ENCODE peak calls at places on chromosomes 12 and 14, in four cellular contexts. P, W, U and A are unnamed samples.

GRCh38 chr12:25324861-25325260 is 74.1 kb upstream of the KRAS start:
- DNase-seq in P (no peak), W (no peak), U (no peak), A (no peak)

GRCh38 chr14:35386673-35387125 is 17.9 kb downstream of the NFKBIA start:
- DNase-seq in P (no peak), W (no peak), U (peak; percentile 54), A (no peak)

GRCh38 chr12:89185181-89185580 is 167.1 kb downstream of the DUSP6 start:
- DNase-seq in P (no peak), W (no peak), U (no peak), A (no peak)

GRCh38 chr12:56591111-56591510 is 39.0 kb downstream of the BAZ2A start:
- DNase-seq in P (no peak), W (no peak), U (peak; percentile 33), A (no peak)

GRCh38 chr12:25419595-25419994 is 133.5 kb downstream of the LMNTD1 start:
- DNase-seq in P (no peak), W (no peak), U (no peak), A (no peak)

GRCh38 chr14:99035712-99036593 is 236.0 kb downstream of the BCL11B start:
- DNase-seq in P (peak; percentile 71), W (peak; percentile 84), U (peak; percentile 95), A (peak; percentile 92)

GRCh38 chr14:93987376-93987775 is 9.7 kb upstream of the CCDC197 start:
- DNase-seq in P (no peak), W (no peak), U (no peak), A (no peak)

GRCh38 chr14:74364271-74364880 is 16.1 kb downstream of the VRTN start:
- DNase-seq in P (no peak), W (no peak), U (no peak), A (no peak)

GRCh38 chr12:41661141-41661540 is 473.0 kb downstream of the PDZRN4 start:
- DNase-seq in P (no peak), W (no peak), U (peak; percentile 52), A (no peak)

GRCh38 chr14:94559638-94560290 is 1.5 kb upstream of the SERPINA4 start:
- DNase-seq in P (no peak), W (no peak), U (no peak), A (no peak)

GRCh38 chr12:49094104-49094948 is at the start of gene DHH:
- DNase-seq in P (peak; percentile 82), W (peak; percentile 80), U (no peak), A (no peak)

GRCh38 chr12:84070311-84070710 is 842.3 kb downstream of the SLC6A15 start:
- DNase-seq in P (no peak), W (no peak), U (no peak), A (no peak)

GRCh38 chr14:60485057-60485599 is 735 bp downstream of the C14orf39 start:
- DNase-seq in P (no peak), W (no peak), U (peak; percentile 22), A (no peak)

GRCh38 chr12:6346235-6346832 is 4.5 kb upstream of the TNFRSF1A start:
- DNase-seq in P (no peak), W (no peak), U (no peak), A (no peak)

GRCh38 chr12:25241171-25242020 is 9.3 kb downstream of the KRAS start:
- DNase-seq in P (no peak), W (no peak), U (peak; percentile 46), A (peak; percentile 74)

GRCh38 chr12:96190403-96191170 is 3.6 kb upstream of the ELK3 start:
- DNase-seq in P (no peak), W (no peak), U (no peak), A (peak; percentile 26)

GRCh38 chr12:112716099-112717093 is 75.2 kb upstream of the RPH3A start:
- DNase-seq in P (peak; percentile 60), W (peak; percentile 71), U (peak; percentile 60), A (peak; percentile 36)

GRCh38 chr14:71250791-71251190 is 343.5 kb downstream of the PCNX1 start:
- DNase-seq in P (no peak), W (no peak), U (no peak), A (no peak)

GRCh38 chr14:74604896-74605295 is 7.1 kb downstream of the LTBP2 start:
- DNase-seq in P (no peak), W (no peak), U (no peak), A (no peak)

GRCh38 chr12:121774968-121775474 is 18.5 kb downstream of the RHOF start:
- DNase-seq in P (no peak), W (no peak), U (peak; percentile 81), A (no peak)
- H2BK5ac ChIP-seq in P (peak overlapping the region; percentile 76), W (no peak overlapping the region), U (no peak overlapping the region), A (no peak overlapping the region)

GRCh38 chr12:2897418-2897817 is 6.7 kb downstream of the TULP3 start:
- DNase-seq in P (no peak), W (no peak), U (no peak), A (no peak)

GRCh38 chr12:2893007-2893406 is 2.3 kb downstream of the TULP3 start:
- DNase-seq in P (no peak), W (no peak), U (peak; percentile 45), A (peak; percentile 19)

GRCh38 chr12:2892246-2892645 is 1.6 kb downstream of the TULP3 start:
- DNase-seq in P (no peak), W (no peak), U (no peak), A (no peak)

GRCh38 chr12:2894961-2895360 is 4.3 kb downstream of the TULP3 start:
- DNase-seq in P (no peak), W (no peak), U (no peak), A (no peak)

GRCh38 chr12:2895511-2895910 is 4.8 kb downstream of the TULP3 start:
- DNase-seq in P (no peak), W (no peak), U (no peak), A (peak; percentile 56)
- H3K79me2 ChIP-seq in P (peaks cover 28% of the 10 kb centered on the region), W (peaks cover 1% of the 10 kb centered on the region), U (peaks cover 2% of the 10 kb centered on the region), A (peaks cover 4% of the 10 kb centered on the region)

DNA sequence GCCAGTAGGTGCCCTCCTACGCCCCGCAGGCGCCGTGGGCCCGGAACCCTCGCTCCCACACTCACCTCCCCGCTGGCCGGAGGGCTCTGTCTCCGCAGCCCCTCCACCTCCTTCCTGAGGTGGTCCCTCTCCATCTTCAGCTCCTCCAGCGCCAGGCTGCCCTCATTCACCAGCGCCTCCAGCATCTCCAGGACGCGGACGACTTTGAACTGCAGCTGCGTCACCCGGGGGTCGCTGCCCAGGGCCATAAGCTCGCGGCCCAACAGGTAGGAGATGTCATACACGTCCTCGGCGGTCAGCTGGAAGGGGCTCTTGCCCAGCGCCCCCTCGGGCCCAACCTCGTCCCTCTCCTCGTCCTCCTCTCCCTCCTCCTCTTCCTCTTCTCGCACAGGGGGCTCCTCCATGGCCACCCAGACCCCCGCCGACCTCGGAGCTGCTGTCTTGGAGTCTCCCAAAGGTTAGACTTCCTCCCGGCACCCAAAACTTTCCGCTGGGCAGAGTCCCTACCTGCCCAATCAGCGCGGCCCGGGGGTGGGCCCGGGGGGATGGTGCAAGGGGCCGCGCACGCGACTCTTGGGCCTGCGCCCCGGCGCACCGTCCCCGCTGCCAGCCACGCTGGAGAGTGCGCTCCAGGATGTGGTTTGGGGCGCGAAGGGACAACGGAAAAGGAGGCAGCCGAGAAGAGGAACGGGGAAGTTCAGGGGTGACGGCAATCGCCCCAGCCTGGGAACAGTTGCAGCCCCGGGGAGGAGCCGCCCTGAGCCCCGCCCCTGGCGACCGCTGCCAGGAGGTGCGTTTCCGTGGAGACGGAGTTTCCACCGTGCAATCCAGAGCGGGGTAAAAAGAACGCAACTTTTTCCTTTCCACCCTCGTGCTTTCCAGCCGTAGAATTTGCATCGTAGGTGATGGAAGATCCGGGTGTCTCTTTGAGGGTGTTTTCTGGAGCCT is at the start of gene RILPL2:
- DNase-seq in P (peak; percentile 89), W (peak; percentile 85), U (peak; percentile 77), A (peak; percentile 87)
- H4K8ac ChIP-seq in P (peak within 1 kb of the TSS; percentile 53), W (no peak within 1 kb of the TSS), U (no peak within 1 kb of the TSS), A (peak within 1 kb of the TSS; percentile 64)

GRCh38 chr14:24159777-24160498 is 1.1 kb upstream of the IRF9 start:
- DNase-seq in P (no peak), W (no peak), U (no peak), A (peak; percentile 62)
- H2BK5ac ChIP-seq in P (no peak overlapping the region), W (no peak overlapping the region), U (no peak overlapping the region), A (no peak overlapping the region)

GRCh38 chr12:11666651-11667050 is 17.2 kb downstream of the ETV6 start:
- DNase-seq in P (no peak), W (peak; percentile 66), U (peak; percentile 28), A (no peak)
- H3K79me2 ChIP-seq in P (peaks cover 57% of the 10 kb centered on the region), W (peaks cover 4% of the 10 kb centered on the region), U (peaks cover 4% of the 10 kb centered on the region), A (peaks cover 3% of the 10 kb centered on the region)

DNA sequence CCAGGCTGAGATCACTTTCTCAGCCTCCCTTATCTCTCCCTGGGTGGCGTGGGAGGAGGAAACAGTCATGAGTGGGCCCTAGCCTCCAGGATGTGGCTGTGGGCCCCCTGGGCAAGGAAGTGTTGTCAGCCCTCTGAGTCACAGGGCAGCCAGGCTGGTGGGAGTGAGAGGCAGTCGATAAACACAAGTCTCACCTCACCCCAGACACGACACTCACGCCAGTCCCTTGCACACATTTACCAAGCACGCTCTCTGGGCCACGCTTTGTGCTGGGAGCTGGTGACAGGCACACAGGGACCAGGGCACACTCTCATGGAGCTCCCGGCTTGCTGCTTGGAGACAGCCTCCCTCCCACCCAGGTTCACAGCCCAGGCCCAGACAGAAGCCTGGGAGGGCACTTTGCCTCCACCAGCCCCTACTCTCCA is 1.9 kb upstream of the KRT79 start:
- DNase-seq in P (no peak), W (peak; percentile 20), U (no peak), A (no peak)
- H4K8ac ChIP-seq in P (no peak overlapping the region), W (no peak overlapping the region), U (no peak overlapping the region), A (no peak overlapping the region)

GRCh38 chr14:103735439-103735814 is 19.8 kb downstream of the ZFYVE21 start:
- DNase-seq in P (no peak), W (no peak), U (no peak), A (no peak)
- H2BK5ac ChIP-seq in P (no peak overlapping the region), W (no peak overlapping the region), U (no peak overlapping the region), A (peak overlapping the region; percentile 6)

DNA sequence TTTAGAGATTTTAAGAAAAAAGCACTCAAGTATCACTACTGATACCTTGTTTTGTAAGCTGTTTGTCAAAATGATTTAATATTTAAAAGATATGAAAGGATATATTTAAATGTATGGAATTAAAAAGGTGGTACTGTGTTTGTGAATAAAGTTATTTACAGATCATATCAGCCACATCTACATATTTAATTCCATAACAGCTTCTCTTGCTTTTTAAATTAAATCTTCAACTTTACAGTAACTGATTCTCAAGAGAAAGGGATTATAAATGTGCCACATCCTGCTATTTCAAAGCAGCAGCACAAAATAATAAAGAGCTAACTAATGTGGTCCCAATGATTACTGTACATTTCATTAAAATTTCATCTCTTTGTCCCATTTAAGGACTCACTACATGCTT is 117.9 kb downstream of the MED13L start:
- DNase-seq in P (no peak), W (no peak), U (no peak), A (no peak)
- H3K79me2 ChIP-seq in P (peaks cover 91% of the 10 kb centered on the region), W (peaks cover 9% of the 10 kb centered on the region), U (peaks cover 52% of the 10 kb centered on the region), A (peaks cover 4% of the 10 kb centered on the region)